ENCODE peak calls at places on chromosomes 13 and 19, in four cellular contexts. X, W, Q and F are unnamed samples.

GRCh38 chr19:40774916-40775631 is at the start of gene MIA:
- DNase-seq in X (no peak), W (no peak), Q (no peak), F (no peak)

GRCh38 chr13:94620286-94620896 is 18.7 kb downstream of the GPR180 start:
- DNase-seq in X (peak), W (no peak), Q (peak), F (no peak)

GRCh38 chr13:110711778-110712070 is 1.8 kb upstream of the ING1 start:
- DNase-seq in X (no peak), W (no peak), Q (no peak), F (no peak)

GRCh38 chr13:41546372-41547252 is 89.3 kb downstream of the RGCC start:
- DNase-seq in X (peak), W (no peak), Q (peak), F (peak)

GRCh38 chr19:32041681-32042292 is 303.6 kb upstream of the ZNF507 start:
- DNase-seq in X (peak), W (peak), Q (peak), F (peak)

GRCh38 chr13:106350208-106350607 is 185.3 kb downstream of the EFNB2 start:
- DNase-seq in X (no peak), W (no peak), Q (no peak), F (no peak)

GRCh38 chr13:51928231-51928630 is 66.5 kb downstream of the CCDC70 start:
- DNase-seq in X (no peak), W (no peak), Q (no peak), F (no peak)

GRCh38 chr19:42546831-42547500 is 18.7 kb upstream of the CEACAM1 start:
- DNase-seq in X (no peak), W (no peak), Q (no peak), F (no peak)

GRCh38 chr13:52713894-52714293 is 25.7 kb downstream of the CNMD start:
- DNase-seq in X (no peak), W (no peak), Q (no peak), F (peak)

GRCh38 chr13:50644081-50644871 is 199.2 kb downstream of the DLEU7 start:
- DNase-seq in X (no peak), W (no peak), Q (no peak), F (no peak)

GRCh38 chr19:18653853-18654252 is 17.0 kb downstream of the KLHL26 start:
- DNase-seq in X (no peak), W (no peak), Q (no peak), F (no peak)

DNA sequence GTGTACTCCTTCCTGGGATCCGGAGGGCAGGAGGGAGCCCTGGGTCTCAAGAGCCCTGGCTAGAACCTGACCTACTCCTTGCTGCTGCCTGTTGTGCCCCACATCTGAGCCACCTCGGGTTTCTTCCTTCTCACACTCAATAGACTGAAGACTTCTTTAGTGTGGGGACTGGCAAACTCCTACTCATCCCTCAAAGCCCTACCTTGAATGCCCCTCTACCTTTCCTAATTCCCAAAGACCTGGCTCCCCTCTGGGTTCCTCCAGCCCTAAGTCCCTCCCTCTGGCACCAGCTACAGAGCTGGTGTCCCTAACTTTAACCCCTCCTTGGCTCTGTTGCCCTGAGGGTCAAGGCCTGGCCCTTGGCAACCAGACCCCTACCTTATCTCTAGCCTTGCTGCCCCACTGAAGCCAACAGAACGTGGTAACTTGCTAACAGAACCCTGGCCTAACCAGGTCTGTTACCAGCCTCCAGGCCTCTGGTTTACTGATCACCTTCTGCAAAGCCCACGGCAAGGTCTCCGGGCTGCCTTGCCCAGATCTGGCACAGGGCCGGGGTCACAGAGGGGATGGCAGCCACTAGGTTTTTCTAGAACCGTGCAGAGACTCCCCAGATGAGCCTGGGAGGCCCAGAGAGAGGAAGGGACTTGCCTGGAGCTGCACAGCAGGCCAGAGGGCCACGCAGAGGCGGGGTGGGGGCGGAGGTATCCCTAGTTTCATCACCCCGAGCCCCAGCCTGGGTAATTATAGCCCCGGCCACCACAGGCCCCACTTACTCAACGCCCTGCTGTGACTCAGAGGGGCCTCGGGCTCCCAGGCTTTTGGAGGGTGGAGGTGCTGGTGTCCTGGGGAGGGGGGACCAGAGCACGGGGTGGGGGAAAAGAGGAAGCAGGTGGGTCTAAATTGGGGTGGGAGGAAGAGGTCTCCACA is 15.3 kb downstream of the ZBTB7A start:
- DNase-seq in X (peak), W (peak), Q (peak), F (no peak)
- H3K4me3 ChIP-seq in X (no peak), W (no peak), Q (no peak), F (no peak)

GRCh38 chr13:104297075-104297474 is 1230.9 kb upstream of the SLC10A2 start:
- DNase-seq in X (no peak), W (no peak), Q (no peak), F (no peak)
- H3K4me3 ChIP-seq in X (no peak), W (no peak), Q (no peak), F (no peak)

DNA sequence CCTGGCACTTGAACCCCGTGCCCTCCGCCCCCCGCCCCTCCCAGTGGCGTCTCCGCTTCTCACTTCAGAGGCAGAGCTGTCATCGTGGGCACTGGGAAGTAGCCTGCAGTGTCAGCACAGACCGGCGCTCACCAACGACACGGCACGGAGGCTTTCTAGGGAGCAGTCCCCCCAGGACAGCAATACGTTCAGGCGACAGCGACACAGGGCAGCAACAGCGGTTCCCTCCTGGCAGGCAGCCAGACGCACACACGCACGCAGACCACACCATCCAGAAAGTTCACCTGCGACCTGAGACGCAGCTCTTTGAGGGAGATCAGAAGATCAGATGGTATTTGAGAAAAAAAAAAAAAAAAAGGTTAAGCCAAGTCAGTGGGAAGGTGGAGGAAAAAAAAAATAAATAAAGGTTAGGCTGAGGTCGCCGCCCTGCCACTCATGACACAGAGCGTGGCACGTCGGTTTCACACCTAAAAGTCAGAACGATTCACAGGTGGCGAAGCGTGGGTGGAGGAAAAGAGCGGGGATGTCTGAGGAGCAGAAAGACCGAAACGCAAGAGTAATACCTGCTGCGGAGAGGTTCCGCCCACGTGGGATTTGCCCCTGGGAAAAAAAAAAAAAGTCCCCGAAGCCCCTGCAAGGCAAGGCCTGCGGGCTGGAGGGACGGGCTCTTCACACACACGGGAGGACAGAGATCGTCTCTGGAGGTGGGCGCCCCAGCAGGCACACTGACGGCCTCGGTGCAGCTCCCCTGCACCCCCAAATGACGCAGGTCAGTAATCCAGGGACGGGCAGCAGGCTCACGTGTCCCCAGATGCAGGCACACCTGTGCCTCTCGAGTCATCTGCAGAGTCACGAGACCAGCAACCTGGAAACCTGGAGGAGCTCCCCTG is 94.5 kb downstream of the GNG7 start:
- DNase-seq in X (no peak), W (no peak), Q (no peak), F (no peak)
- H3K4me3 ChIP-seq in X (no peak), W (no peak), Q (no peak), F (no peak)

GRCh38 chr13:32986552-32986951 is 29.7 kb upstream of the KL start:
- DNase-seq in X (no peak), W (no peak), Q (no peak), F (no peak)

GRCh38 chr13:32987462-32987861 is 28.8 kb upstream of the KL start:
- DNase-seq in X (no peak), W (no peak), Q (no peak), F (no peak)

GRCh38 chr13:32989331-32989730 is 26.9 kb upstream of the KL start:
- DNase-seq in X (peak), W (no peak), Q (no peak), F (peak)

GRCh38 chr13:32984857-32985626 is 31.2 kb upstream of the KL start:
- DNase-seq in X (no peak), W (no peak), Q (peak), F (no peak)

GRCh38 chr13:32988588-32989256 is 27.5 kb upstream of the KL start:
- DNase-seq in X (peak), W (no peak), Q (no peak), F (no peak)
- H3K4me3 ChIP-seq in X (no peak), W (no peak), Q (no peak), F (no peak)

GRCh38 chr13:27170521-27171243 is 929 bp downstream of the USP12 start:
- DNase-seq in X (no peak), W (peak), Q (no peak), F (no peak)
- H3K4me3 ChIP-seq in X (peak), W (peak), Q (peak), F (peak)

GRCh38 chr19:21440321-21440720 is 43.4 kb downstream of the ZNF493 start:
- DNase-seq in X (no peak), W (no peak), Q (no peak), F (no peak)

GRCh38 chr19:21434967-21435544 is 38.1 kb downstream of the ZNF493 start:
- DNase-seq in X (no peak), W (no peak), Q (no peak), F (no peak)

GRCh38 chr19:21434516-21434915 is 37.6 kb downstream of the ZNF493 start:
- DNase-seq in X (no peak), W (no peak), Q (no peak), F (no peak)

GRCh38 chr19:21439372-21439771 is 42.4 kb downstream of the ZNF493 start:
- DNase-seq in X (no peak), W (peak), Q (no peak), F (no peak)
- H3K4me3 ChIP-seq in X (no peak), W (no peak), Q (no peak), F (no peak)

GRCh38 chr19:48171584-48172170 is 1.2 kb downstream of the ZSWIM9 start:
- DNase-seq in X (no peak), W (no peak), Q (no peak), F (no peak)
- H3K4me3 ChIP-seq in X (peak), W (no peak), Q (peak), F (peak)